ENCODE peak calls at places on chromosomes 7 and 10, in four cellular contexts. T, Y, D and M are unnamed samples.

GRCh38 chr7:105985250-105985649 is 22.2 kb downstream of the CDHR3 start:
- DNase-seq in T (no peak), Y (no peak), D (no peak), M (no peak)

GRCh38 chr7:74032191-74032490 is 4.2 kb downstream of the ELN start:
- DNase-seq in T (no peak), Y (no peak), D (no peak), M (no peak)

GRCh38 chr10:63798599-63799498 is 277.6 kb downstream of the REEP3 start:
- DNase-seq in T (no peak), Y (no peak), D (no peak), M (no peak)

GRCh38 chr10:58791137-58791536 is 278.5 kb downstream of the BICC1 start:
- DNase-seq in T (no peak), Y (no peak), D (no peak), M (no peak)

GRCh38 chr10:61257956-61258496 is 195.2 kb downstream of the TMEM26 start:
- DNase-seq in T (no peak), Y (no peak), D (no peak), M (no peak)

GRCh38 chr7:47945261-47946015 is 2.8 kb downstream of the PKD1L1 start:
- DNase-seq in T (no peak), Y (peak; percentile 45), D (peak; percentile 74), M (peak; percentile 88)

GRCh38 chr10:19333631-19334030 is 285.0 kb downstream of the MALRD1 start:
- DNase-seq in T (no peak), Y (no peak), D (no peak), M (no peak)

GRCh38 chr10:73060738-73061635 is 35.7 kb downstream of the P4HA1 start:
- DNase-seq in T (no peak), Y (peak; percentile 33), D (peak; percentile 27), M (no peak)

GRCh38 chr7:135389971-135390370 is 119.9 kb downstream of the CNOT4 start:
- DNase-seq in T (no peak), Y (no peak), D (no peak), M (no peak)

GRCh38 chr10:27783660-27784059 is 38.0 kb upstream of the MKX start:
- DNase-seq in T (no peak), Y (no peak), D (no peak), M (peak; percentile 19)

GRCh38 chr7:108193593-108194498 is 63.7 kb upstream of the LAMB4 start:
- DNase-seq in T (no peak), Y (no peak), D (no peak), M (no peak)

GRCh38 chr10:114629824-114630430 is 28.1 kb downstream of the ABLIM1 start:
- DNase-seq in T (no peak), Y (no peak), D (no peak), M (no peak)

GRCh38 chr7:47982610-47983009 is 3.2 kb upstream of the HUS1 start:
- DNase-seq in T (no peak), Y (no peak), D (no peak), M (no peak)

GRCh38 chr7:87624628-87625027 is 3.6 kb upstream of the RUNDC3B start:
- DNase-seq in T (no peak), Y (no peak), D (peak; percentile 31), M (no peak)

GRCh38 chr10:93068411-93069244 is 5.1 kb upstream of the CYP26A1 start:
- DNase-seq in T (no peak), Y (no peak), D (peak; percentile 71), M (peak; percentile 82)

GRCh38 chr10:75508814-75509306 is 77.4 kb downstream of the LRMDA start:
- DNase-seq in T (no peak), Y (no peak), D (peak; percentile 72), M (no peak)

GRCh38 chr10:15504101-15504840 is 133.2 kb upstream of the FAM171A1 start:
- DNase-seq in T (no peak), Y (no peak), D (no peak), M (no peak)

GRCh38 chr7:128783143-128783799 is 7.7 kb upstream of the OPN1SW start:
- DNase-seq in T (no peak), Y (peak; percentile 92), D (peak; percentile 91), M (peak; percentile 91)

GRCh38 chr7:21580073-21580521 is 37.3 kb downstream of the DNAH11 start:
- DNase-seq in T (peak; percentile 23), Y (no peak), D (no peak), M (no peak)

GRCh38 chr10:62414359-62414758 is 40.2 kb downstream of the ZNF365 start:
- DNase-seq in T (no peak), Y (no peak), D (no peak), M (no peak)

GRCh38 chr10:117804470-117805011 is 242.2 kb downstream of the RAB11FIP2 start:
- DNase-seq in T (peak; percentile 19), Y (no peak), D (peak; percentile 36), M (no peak)

GRCh38 chr7:81339946-81340345 is 421.1 kb upstream of the SEMA3C start:
- DNase-seq in T (no peak), Y (no peak), D (no peak), M (no peak)

GRCh38 chr7:17071866-17072265 is 190.1 kb upstream of the AGR3 start:
- DNase-seq in T (no peak), Y (no peak), D (no peak), M (no peak)

GRCh38 chr10:108911814-108912541 is 1011.3 kb downstream of the XPNPEP1 start:
- DNase-seq in T (no peak), Y (no peak), D (peak; percentile 72), M (peak; percentile 94)

GRCh38 chr7:128021361-128021760 is 9.9 kb downstream of the LRRC4 start:
- DNase-seq in T (no peak), Y (no peak), D (no peak), M (no peak)

GRCh38 chr10:33899578-33900531 is 565.4 kb upstream of the NRP1 start:
- DNase-seq in T (no peak), Y (no peak), D (no peak), M (no peak)

GRCh38 chr7:131859162-131859821 is 302.9 kb upstream of the PODXL start:
- DNase-seq in T (peak; percentile 5), Y (peak; percentile 86), D (peak; percentile 80), M (peak; percentile 88)

GRCh38 chr10:15813415-15813814 is 46.9 kb downstream of the MINDY3 start:
- DNase-seq in T (no peak), Y (no peak), D (no peak), M (no peak)

GRCh38 chr10:92478536-92478935 is 95.4 kb downstream of the IDE start:
- DNase-seq in T (no peak), Y (no peak), D (no peak), M (no peak)

GRCh38 chr10:101613646-101614045 is 25.5 kb downstream of the DPCD start:
- DNase-seq in T (no peak), Y (no peak), D (no peak), M (no peak)

GRCh38 chr10:101614957-101615759 is 27.0 kb downstream of the DPCD start:
- DNase-seq in T (no peak), Y (no peak), D (no peak), M (peak; percentile 66)

GRCh38 chr10:101617102-101617823 is 29.1 kb downstream of the DPCD start:
- DNase-seq in T (peak; percentile 33), Y (peak; percentile 17), D (peak; percentile 52), M (no peak)

GRCh38 chr10:101616415-101617101 is 28.4 kb downstream of the DPCD start:
- DNase-seq in T (no peak), Y (no peak), D (peak; percentile 51), M (no peak)

DNA sequence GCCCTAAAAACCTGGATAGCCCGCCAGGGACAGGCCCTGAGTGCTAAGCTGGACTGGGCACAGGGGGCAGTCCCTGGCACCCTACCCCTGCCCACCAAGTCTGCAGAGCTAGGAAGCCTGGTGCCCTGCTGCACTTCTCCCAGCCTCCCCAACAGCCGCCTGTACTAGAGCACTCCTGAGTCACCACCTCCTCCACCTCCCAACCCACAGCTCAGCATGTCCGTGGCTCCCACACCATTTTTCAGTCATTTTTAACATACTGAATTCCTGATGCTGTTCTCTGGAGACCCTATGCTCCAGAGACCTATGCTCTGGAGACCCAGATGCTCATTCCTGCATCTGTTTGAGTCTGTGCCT is 27.6 kb downstream of the DPCD start:
- DNase-seq in T (no peak), Y (no peak), D (no peak), M (no peak)
- TF ChIP-seq NRF1 in T (no peak), Y (no peak), D (no peak), M (no peak)

GRCh38 chr7:66366701-66367100 is 161.6 kb downstream of the TPST1 start:
- DNase-seq in T (no peak), Y (no peak), D (no peak), M (no peak)
- TF ChIP-seq NRF1 in T (no peak), Y (no peak), D (no peak), M (no peak)

GRCh38 chr7:706721-707120 is 19.8 kb upstream of the DNAAF5 start:
- DNase-seq in T (no peak), Y (no peak), D (no peak), M (no peak)
- TF ChIP-seq NRF1 in T (no peak), Y (no peak), D (no peak), M (no peak)

GRCh38 chr7:116334555-116334954 is 124.2 kb downstream of the TES start:
- DNase-seq in T (no peak), Y (no peak), D (no peak), M (no peak)
- TF ChIP-seq NRF1 in T (no peak), Y (no peak), D (no peak), M (no peak)

GRCh38 chr10:98316661-98317060 is 48.7 kb upstream of the LOXL4 start:
- DNase-seq in T (no peak), Y (no peak), D (no peak), M (no peak)

GRCh38 chr10:98318861-98319260 is 50.9 kb upstream of the LOXL4 start:
- DNase-seq in T (no peak), Y (no peak), D (no peak), M (no peak)

GRCh38 chr10:98313598-98313997 is 45.6 kb upstream of the LOXL4 start:
- DNase-seq in T (no peak), Y (no peak), D (no peak), M (no peak)

GRCh38 chr10:98314577-98315284 is 46.7 kb upstream of the LOXL4 start:
- DNase-seq in T (no peak), Y (no peak), D (no peak), M (no peak)

DNA sequence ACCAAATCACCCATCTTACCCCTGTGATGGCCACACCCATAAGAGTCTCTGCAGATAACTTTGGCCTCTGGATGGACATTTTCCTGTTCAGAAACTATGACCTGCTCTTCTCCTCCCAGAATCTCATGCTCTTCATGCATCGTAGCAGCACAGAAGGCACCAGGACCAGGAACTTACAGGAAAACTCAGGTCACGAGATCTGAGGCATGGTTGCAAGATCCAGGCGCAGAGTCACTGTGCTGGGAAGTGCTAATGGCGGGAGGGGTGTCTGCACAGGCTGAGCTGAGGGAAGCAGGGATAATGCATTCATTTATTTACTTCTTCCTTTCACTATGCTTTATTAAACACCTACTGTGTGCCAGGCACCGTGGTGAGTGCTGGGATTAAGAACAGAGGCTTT is 48.2 kb upstream of the LOXL4 start:
- DNase-seq in T (no peak), Y (no peak), D (no peak), M (no peak)
- TF ChIP-seq NRF1 in T (no peak), Y (no peak), D (no peak), M (no peak)

DNA sequence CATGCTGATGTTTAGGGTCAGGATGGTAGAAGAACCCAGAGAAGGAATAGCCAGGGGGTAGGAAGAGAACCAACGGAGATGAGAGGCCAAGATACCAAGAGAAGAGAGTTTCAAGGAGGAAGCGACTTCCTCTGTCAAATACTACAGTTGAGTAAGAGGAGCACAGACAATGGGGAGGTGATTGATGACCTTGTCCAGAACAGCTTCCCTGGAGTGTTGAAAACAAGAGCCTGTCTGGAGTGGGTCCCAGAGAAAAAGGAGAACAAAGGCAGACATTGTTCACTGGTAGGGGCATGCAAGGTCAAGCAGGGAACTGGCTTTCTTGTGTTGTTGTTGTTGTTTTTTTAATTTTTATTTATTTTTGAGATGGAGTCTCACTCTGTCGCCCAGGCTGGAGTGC is 9.6 kb upstream of the TRIM56 start:
- DNase-seq in T (no peak), Y (no peak), D (no peak), M (no peak)
- TF ChIP-seq NRF1 in T (no peak), Y (no peak), D (no peak), M (no peak)